ENCODE peak calls at places on chromosomes 6 and 20, in five cellular contexts. E is breast epithelium, C is uterus, P is body of pancreas, G is IMR-90. O is an unnamed sample.

GRCh38 chr6:14288910-14289309 is 171.3 kb downstream of the CD83 start:
- DNase-seq in G (no peak), C (no peak), P (no peak), E (no peak), O (no peak)

GRCh38 chr6:118146584-118146983 is 239.5 kb downstream of the SLC35F1 start:
- DNase-seq in P (no peak), C (no peak), G (no peak), E (no peak), O (no peak)

GRCh38 chr6:36627141-36627540 is 33.0 kb downstream of the SRSF3 start:
- DNase-seq in P (no peak), E (no peak), G (no peak), C (no peak), O (no peak)

GRCh38 chr6:44676826-44677433 is 289.4 kb downstream of the CDC5L start:
- DNase-seq in G (no peak), E (no peak), P (no peak), C (no peak), O (no peak)

GRCh38 chr6:142913036-142913510 is 31.9 kb downstream of the HIVEP2 start:
- DNase-seq in P (no peak), G (no peak), C (no peak), E (no peak), O (no peak)

GRCh38 chr6:150320450-150320849 is 48.4 kb upstream of the IYD start:
- DNase-seq in G (no peak), C (no peak), E (no peak), P (no peak), O (peak; percentile 58)

GRCh38 chr6:168440520-168441433 is at the start of gene SMOC2:
- DNase-seq in C (peak; percentile 79), P (peak; percentile 38), G (no peak), E (no peak), O (no peak)

GRCh38 chr20:9149087-9149486 is 80.2 kb downstream of the PLCB4 start:
- DNase-seq in E (no peak), C (no peak), G (no peak), P (no peak), O (no peak)

DNA sequence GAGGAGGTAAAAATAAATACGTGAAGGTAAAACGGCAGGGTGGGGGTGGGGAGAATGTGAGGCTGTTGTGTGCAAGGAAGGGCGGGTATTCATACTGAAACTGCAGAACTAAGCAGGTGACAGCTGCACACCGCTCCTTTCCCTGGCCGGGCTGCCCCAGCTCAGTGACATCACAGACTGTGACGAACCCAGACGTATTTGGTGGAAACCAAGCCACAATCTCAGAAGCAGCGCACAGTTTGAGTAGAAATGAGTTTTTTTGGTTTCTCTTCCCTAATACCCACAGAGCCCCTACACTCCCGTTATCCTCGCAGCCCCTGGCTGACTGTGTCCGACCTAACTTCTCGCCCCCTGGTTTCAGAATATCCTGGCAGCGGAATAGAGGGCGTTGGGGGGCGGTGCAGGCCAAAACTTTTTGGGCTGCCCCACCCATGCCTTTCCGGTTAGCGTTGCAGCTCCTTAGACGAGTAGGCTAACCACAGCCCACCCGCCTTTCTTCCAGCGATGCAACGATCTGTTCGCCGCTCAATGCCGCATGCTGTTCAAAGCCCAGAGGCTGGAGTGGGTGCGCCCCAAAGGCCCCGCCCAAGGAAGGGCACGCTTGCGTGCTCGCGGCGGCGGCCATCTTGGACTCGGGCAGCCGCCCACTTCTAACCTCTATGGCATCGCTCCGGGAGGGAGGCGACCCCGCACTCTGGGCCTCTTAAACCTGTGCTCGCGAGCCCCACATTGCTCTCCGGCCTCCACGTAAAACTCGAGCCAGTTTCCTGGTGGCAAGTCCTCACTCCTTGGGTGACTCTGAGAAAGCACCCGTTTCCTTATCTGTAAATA is 9.1 kb downstream of the BAK1 start:
- DNase-seq in E (peak; percentile 75), P (peak; percentile 84), C (peak; percentile 75), G (peak; percentile 57), O (peak; percentile 85)
- TF ChIP-seq CTCF in E (peak; percentile 27), P (peak; percentile 2), C (no peak), G (no peak), O (no peak)

DNA sequence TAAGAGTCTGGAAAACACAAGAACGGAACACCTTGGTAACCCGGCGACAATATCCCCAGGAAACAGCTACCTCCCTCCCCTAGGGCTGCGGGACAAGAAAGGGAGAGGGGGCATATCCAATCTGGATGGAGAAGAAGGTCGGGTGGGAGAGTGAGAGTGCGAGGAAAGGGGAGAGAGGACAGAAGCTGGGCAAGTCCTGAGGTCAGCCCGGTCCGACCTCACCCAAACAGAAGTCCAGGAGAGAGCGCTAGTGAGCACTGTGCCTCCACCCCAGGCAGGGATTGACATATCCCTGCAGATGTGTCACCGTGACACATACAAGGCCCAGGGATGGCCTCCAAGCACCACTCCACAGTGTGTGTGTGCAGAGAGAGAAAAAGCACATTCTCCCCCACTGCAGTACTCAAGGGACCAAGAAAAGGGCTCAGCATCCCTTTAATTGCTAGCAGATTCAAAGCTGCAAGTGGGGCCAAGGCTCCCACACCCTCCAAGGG is 3.3 kb downstream of the PXDC1 start:
- DNase-seq in E (peak; percentile 74), C (peak; percentile 55), P (peak; percentile 67), G (peak; percentile 86), O (peak; percentile 72)
- TF ChIP-seq POLR2A in E (no peak), C (no peak), P (no peak), G (peak; percentile 32), O (no peak)

GRCh38 chr6:160348552-160349441 is 619 bp downstream of the SLC22A3 start:
- DNase-seq in C (no peak), E (no peak), G (no peak), P (peak; percentile 53), O (peak; percentile 53)
- TF ChIP-seq CTCF in C (no peak), E (no peak), G (no peak), P (peak; percentile 39), O (no peak)

GRCh38 chr6:104951677-104952076 is 5.2 kb upstream of the LIN28B start:
- DNase-seq in G (no peak), P (no peak), E (no peak), C (no peak), O (no peak)

GRCh38 chr6:104955491-104955890 is 1.4 kb upstream of the LIN28B start:
- DNase-seq in C (no peak), P (no peak), E (no peak), G (no peak), O (no peak)

GRCh38 chr6:104953410-104953953 is 3.4 kb upstream of the LIN28B start:
- DNase-seq in E (no peak), P (no peak), C (no peak), G (no peak), O (no peak)

GRCh38 chr6:104954091-104954797 is 2.7 kb upstream of the LIN28B start:
- DNase-seq in C (no peak), E (no peak), G (no peak), P (no peak), O (no peak)

DNA sequence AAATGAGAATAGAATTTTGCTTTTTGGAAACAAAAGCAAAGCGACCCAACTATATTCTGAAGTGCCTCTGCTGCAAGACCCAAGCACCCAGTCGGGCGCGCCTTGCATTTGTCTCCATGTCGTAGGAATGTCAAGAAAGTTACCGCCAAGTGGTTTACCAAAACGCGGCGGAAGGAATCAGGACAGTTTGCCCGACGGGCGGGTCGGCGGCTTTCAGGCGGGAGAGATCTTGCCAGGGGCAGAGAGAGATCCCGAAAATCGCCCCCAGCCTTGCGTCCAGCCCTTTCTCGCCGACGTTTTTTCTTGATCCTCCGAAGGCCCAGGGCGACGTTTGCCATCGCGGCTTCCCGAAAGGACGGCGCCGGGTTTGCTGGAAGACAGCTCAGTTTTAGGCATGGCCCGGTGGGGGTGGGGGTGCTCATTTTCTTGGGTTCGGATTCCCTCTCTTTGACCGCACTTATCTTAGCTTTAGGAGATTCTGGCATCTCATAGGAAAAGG is 3.9 kb upstream of the LIN28B start:
- DNase-seq in G (no peak), P (no peak), C (no peak), E (no peak), O (no peak)
- TF ChIP-seq POLR2A in G (no peak), P (no peak), C (no peak), E (no peak), O (no peak)

GRCh38 chr6:156876302-156876701 is 99.1 kb downstream of the ARID1B start:
- DNase-seq in E (no peak), G (no peak), C (no peak), P (peak; percentile 46), O (peak; percentile 43)
- TF ChIP-seq CTCF in E (no peak), G (peak; percentile 22), C (no peak), P (peak; percentile 18), O (no peak)